ENCODE peak calls at places on chromosomes 5 and 9, in nine cellular contexts. A is tibial nerve; H is fibroblast of lung; E is pancreas; K is CD4-positive, alpha-beta T cell; N is cardiac muscle cell; P is mesendoderm; L is H1; D is A549. W is an unnamed sample.
A peak's percentile ranks its signal among the peaks of the same experiment; 100 is the strongest.

GRCh38 chr5:57791875-57792274 is 309.3 kb upstream of the ACTBL2 start:
- DNase-seq in A (no peak), H (no peak), E (no peak), K (no peak), N (no peak), P (no peak), L (no peak), D (no peak), W (no peak)

GRCh38 chr5:150113047-150113744 is 26.8 kb upstream of the CSF1R start:
- DNase-seq in A (peak; percentile 12), H (peak; percentile 44), E (peak; percentile 8), K (no peak), N (peak; percentile 41), P (peak; percentile 75), L (peak; percentile 52), D (no peak), W (peak; percentile 90)

GRCh38 chr5:130532786-130533185 is 628.5 kb downstream of the CHSY3 start:
- DNase-seq in A (no peak), H (peak; percentile 55), E (no peak), K (no peak), N (no peak), P (no peak), L (no peak), D (no peak), W (no peak)

GRCh38 chr9:112377087-112377486 is 2.8 kb upstream of the HSDL2 start:
- DNase-seq in A (no peak), H (no peak), E (no peak), K (no peak), N (no peak), P (no peak), L (no peak), D (no peak), W (peak; percentile 18)

GRCh38 chr9:137815256-137816255 is 62.0 kb upstream of the CACNA1B start:
- DNase-seq in A (no peak), H (no peak), E (no peak), K (no peak), N (no peak), P (no peak), L (no peak), D (no peak), W (no peak)

GRCh38 chr9:123162359-123163345 is 105.7 kb downstream of the STRBP start:
- DNase-seq in A (no peak), H (no peak), E (no peak), K (no peak), N (no peak), P (no peak), L (no peak), D (no peak), W (no peak)

GRCh38 chr9:98832768-98833089 is 25.3 kb downstream of the GALNT12 start:
- DNase-seq in A (no peak), H (no peak), E (no peak), K (no peak), N (no peak), P (no peak), L (no peak), D (no peak), W (no peak)

GRCh38 chr9:34254966-34255825 is 73.9 kb downstream of the KIF24 start:
- DNase-seq in A (no peak), H (no peak), E (peak; percentile 50), K (no peak), N (peak; percentile 21), P (no peak), L (no peak), D (no peak), W (no peak)

GRCh38 chr9:3687136-3687535 is 161.3 kb upstream of the RFX3 start:
- DNase-seq in A (no peak), H (no peak), E (no peak), K (no peak), N (no peak), P (no peak), L (no peak), D (no peak), W (no peak)

GRCh38 chr5:75192804-75193203 is 43.9 kb downstream of the ANKRD31 start:
- DNase-seq in A (no peak), H (no peak), E (no peak), K (no peak), N (no peak), P (no peak), L (no peak), D (no peak), W (no peak)

GRCh38 chr9:80320480-80320879 is 748.7 kb downstream of the TLE4 start:
- DNase-seq in A (no peak), H (peak; percentile 72), E (no peak), K (no peak), N (peak; percentile 3), P (no peak), L (no peak), D (no peak), W (no peak)

GRCh38 chr5:136309932-136310598 is 55.3 kb downstream of the TRPC7 start:
- DNase-seq in A (no peak), H (no peak), E (no peak), K (no peak), N (no peak), P (no peak), L (no peak), D (no peak), W (no peak)

GRCh38 chr5:151663617-151664322 is 22.9 kb downstream of the SPARC start:
- DNase-seq in A (no peak), H (peak; percentile 12), E (no peak), K (no peak), N (no peak), P (no peak), L (no peak), D (no peak), W (no peak)

GRCh38 chr5:485943-486491 is 38.2 kb downstream of the SLC9A3 start:
- DNase-seq in A (no peak), H (no peak), E (no peak), K (no peak), N (no peak), P (no peak), L (no peak), D (no peak), W (no peak)

GRCh38 chr5:141523991-141524390 is 35.1 kb downstream of the PCDHGC5 start:
- DNase-seq in A (no peak), H (no peak), E (no peak), K (no peak), N (no peak), P (no peak), L (no peak), D (no peak), W (no peak)
- H3K27ac ChIP-seq in A (peak overlapping the region; percentile 80), H (peak overlapping the region; percentile 89), E (no peak overlapping the region), K (no peak overlapping the region), N (no peak overlapping the region), P (no peak overlapping the region), L (peak overlapping the region; percentile 26), D (no peak overlapping the region), W (no peak overlapping the region)

DNA sequence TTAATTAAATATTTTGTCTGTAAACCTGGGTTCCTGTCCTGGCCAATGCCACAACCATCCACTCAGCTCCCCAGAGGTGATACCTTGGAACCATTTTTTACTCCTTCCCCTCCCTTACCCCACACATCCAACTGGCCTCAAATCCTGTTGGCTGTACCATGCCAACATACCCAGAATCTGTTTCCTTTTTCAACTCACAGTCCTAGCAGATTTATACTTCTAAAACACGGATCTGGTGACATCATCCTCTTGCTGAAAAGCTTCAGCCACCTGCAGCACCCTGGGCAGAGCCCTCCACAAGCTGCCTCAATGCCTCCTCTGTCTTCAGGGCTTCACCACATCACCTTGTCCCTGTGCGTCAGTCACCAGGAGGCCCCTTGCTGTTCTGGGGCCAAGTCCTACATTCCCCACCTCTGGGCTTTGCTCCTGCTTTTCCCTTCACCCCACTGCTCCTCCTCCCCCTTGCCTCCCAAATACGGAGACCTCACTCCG is 14.9 kb downstream of the SEMA6A start:
- DNase-seq in A (no peak), H (no peak), E (no peak), K (no peak), N (no peak), P (peak; percentile 65), L (no peak), D (no peak), W (peak; percentile 83)
- H3K27ac ChIP-seq in A (no peak overlapping the region), H (no peak overlapping the region), E (no peak overlapping the region), K (no peak overlapping the region), N (no peak overlapping the region), P (peak overlapping the region; percentile 20), L (peak overlapping the region; percentile 20), D (no peak overlapping the region), W (peak overlapping the region; percentile 42)

GRCh38 chr5:65194871-65195270 is 286.8 kb downstream of the ADAMTS6 start:
- DNase-seq in A (no peak), H (no peak), E (no peak), K (no peak), N (no peak), P (no peak), L (no peak), D (no peak), W (no peak)

GRCh38 chr5:65197899-65198776 is 283.6 kb downstream of the ADAMTS6 start:
- DNase-seq in A (no peak), H (no peak), E (no peak), K (no peak), N (no peak), P (peak; percentile 66), L (no peak), D (no peak), W (no peak)

GRCh38 chr5:65199988-65200668 is 281.6 kb downstream of the ADAMTS6 start:
- DNase-seq in A (no peak), H (peak; percentile 87), E (no peak), K (no peak), N (peak; percentile 75), P (no peak), L (no peak), D (no peak), W (no peak)

GRCh38 chr5:65203746-65204145 is 278.0 kb downstream of the ADAMTS6 start:
- DNase-seq in A (no peak), H (peak; percentile 96), E (no peak), K (no peak), N (peak; percentile 78), P (no peak), L (no peak), D (no peak), W (no peak)

GRCh38 chr5:65198777-65199120 is 283.0 kb downstream of the ADAMTS6 start:
- DNase-seq in A (no peak), H (peak; percentile 100), E (no peak), K (no peak), N (peak; percentile 91), P (peak; percentile 65), L (no peak), D (peak; percentile 51), W (no peak)
- H3K27ac ChIP-seq in A (no peak overlapping the region), H (peak overlapping the region; percentile 85), E (no peak overlapping the region), K (no peak overlapping the region), N (no peak overlapping the region), P (no peak overlapping the region), L (no peak overlapping the region), D (no peak overlapping the region), W (no peak overlapping the region)

GRCh38 chr5:139638736-139639618 is 9.2 kb upstream of the CXXC5 start:
- DNase-seq in A (no peak), H (no peak), E (no peak), K (peak; percentile 30), N (no peak), P (no peak), L (peak; percentile 43), D (no peak), W (peak; percentile 53)
- H3K27ac ChIP-seq in A (peak overlapping the region; percentile 93), H (peak overlapping the region; percentile 86), E (peak overlapping the region; percentile 99), K (no peak overlapping the region), N (no peak overlapping the region), P (no peak overlapping the region), L (no peak overlapping the region), D (peak overlapping the region; percentile 5), W (peak overlapping the region; percentile 92)